ENCODE peak calls at places on chromosomes 6 and 20, in six cellular contexts. P, S, C, M, Y and Q are unnamed samples.

GRCh38 chr6:44645276-44645675 is 257.8 kb downstream of the CDC5L start:
- DNase-seq in P (no peak), S (peak; percentile 24), C (no peak), M (no peak), Y (no peak), Q (no peak)

GRCh38 chr6:42720739-42721138 is 1.7 kb downstream of the PRPH2 start:
- DNase-seq in P (no peak), S (no peak), C (no peak), M (no peak), Y (no peak), Q (no peak)

GRCh38 chr6:15244605-15245360 is 1.1 kb upstream of the JARID2 start:
- DNase-seq in P (peak; percentile 78), S (no peak), C (no peak), M (peak; percentile 89), Y (peak; percentile 80), Q (peak; percentile 93)

GRCh38 chr20:50817776-50818172 is 22.9 kb downstream of the BCAS4 start:
- DNase-seq in P (no peak), S (no peak), C (no peak), M (no peak), Y (no peak), Q (no peak)

GRCh38 chr6:82144007-82144851 is 103.3 kb downstream of the IBTK start:
- DNase-seq in P (no peak), S (no peak), C (peak; percentile 75), M (no peak), Y (no peak), Q (no peak)

GRCh38 chr6:67608099-67608749 is 1026.9 kb upstream of the ADGRB3 start:
- DNase-seq in P (no peak), S (no peak), C (no peak), M (no peak), Y (no peak), Q (no peak)

GRCh38 chr6:151276112-151276745 is 36.5 kb downstream of the AKAP12 start:
- DNase-seq in P (no peak), S (no peak), C (no peak), M (no peak), Y (no peak), Q (no peak)

GRCh38 chr6:28988536-28989415 is 16.3 kb downstream of the ZNF311 start:
- DNase-seq in P (peak; percentile 27), S (peak; percentile 70), C (peak; percentile 73), M (no peak), Y (peak; percentile 39), Q (no peak)

GRCh38 chr6:11718461-11718860 is 60.1 kb downstream of the ADTRP start:
- DNase-seq in P (no peak), S (no peak), C (no peak), M (no peak), Y (no peak), Q (no peak)

GRCh38 chr6:154471609-154472362 is 38.7 kb downstream of the CNKSR3 start:
- DNase-seq in P (no peak), S (no peak), C (no peak), M (no peak), Y (no peak), Q (no peak)

GRCh38 chr6:125759184-125759902 is 9.9 kb downstream of the HEY2 start:
- DNase-seq in P (no peak), S (peak; percentile 84), C (peak; percentile 33), M (no peak), Y (no peak), Q (no peak)

GRCh38 chr6:147905721-147906120 is 397.2 kb downstream of the SAMD5 start:
- DNase-seq in P (no peak), S (no peak), C (no peak), M (no peak), Y (no peak), Q (no peak)

GRCh38 chr20:1764136-1765033 is 106.8 kb upstream of the SIRPG start:
- DNase-seq in P (peak; percentile 76), S (peak; percentile 50), C (peak; percentile 78), M (peak; percentile 77), Y (peak; percentile 71), Q (no peak)

GRCh38 chr6:168791916-168792315 is 350.9 kb downstream of the SMOC2 start:
- DNase-seq in P (no peak), S (no peak), C (no peak), M (no peak), Y (no peak), Q (no peak)

GRCh38 chr6:8839626-8840025 is 404.3 kb upstream of the SLC35B3 start:
- DNase-seq in P (no peak), S (no peak), C (no peak), M (no peak), Y (no peak), Q (no peak)

GRCh38 chr6:101113468-101114260 is 232.5 kb upstream of the ASCC3 start:
- DNase-seq in P (no peak), S (no peak), C (no peak), M (no peak), Y (no peak), Q (no peak)

GRCh38 chr20:18252597-18253451 is 35.5 kb upstream of the ZNF133 start:
- DNase-seq in P (no peak), S (no peak), C (peak; percentile 73), M (no peak), Y (no peak), Q (no peak)

GRCh38 chr20:32227316-32227715 is 19.6 kb downstream of the POFUT1 start:
- DNase-seq in P (no peak), S (no peak), C (no peak), M (no peak), Y (peak; percentile 42), Q (no peak)

GRCh38 chr6:111854683-111855082 is 18.6 kb downstream of the FYN start:
- DNase-seq in P (no peak), S (no peak), C (no peak), M (no peak), Y (no peak), Q (no peak)

GRCh38 chr20:4167261-4168004 is 152.1 kb upstream of the RNF24 start:
- DNase-seq in P (no peak), S (no peak), C (no peak), M (no peak), Y (no peak), Q (no peak)

GRCh38 chr6:109455502-109456282 is at the start of gene MICAL1:
- DNase-seq in P (peak; percentile 87), S (peak; percentile 87), C (no peak), M (peak; percentile 68), Y (peak; percentile 82), Q (no peak)

GRCh38 chr6:109457596-109457996 is 2.0 kb upstream of the MICAL1 start:
- DNase-seq in P (no peak), S (no peak), C (no peak), M (no peak), Y (no peak), Q (no peak)

GRCh38 chr6:109455161-109455501 is 441 bp downstream of the MICAL1 start:
- DNase-seq in P (no peak), S (no peak), C (no peak), M (no peak), Y (no peak), Q (no peak)

GRCh38 chr6:109456283-109456583 is 661 bp upstream of the MICAL1 start:
- DNase-seq in P (no peak), S (no peak), C (no peak), M (no peak), Y (peak; percentile 44), Q (no peak)

DNA sequence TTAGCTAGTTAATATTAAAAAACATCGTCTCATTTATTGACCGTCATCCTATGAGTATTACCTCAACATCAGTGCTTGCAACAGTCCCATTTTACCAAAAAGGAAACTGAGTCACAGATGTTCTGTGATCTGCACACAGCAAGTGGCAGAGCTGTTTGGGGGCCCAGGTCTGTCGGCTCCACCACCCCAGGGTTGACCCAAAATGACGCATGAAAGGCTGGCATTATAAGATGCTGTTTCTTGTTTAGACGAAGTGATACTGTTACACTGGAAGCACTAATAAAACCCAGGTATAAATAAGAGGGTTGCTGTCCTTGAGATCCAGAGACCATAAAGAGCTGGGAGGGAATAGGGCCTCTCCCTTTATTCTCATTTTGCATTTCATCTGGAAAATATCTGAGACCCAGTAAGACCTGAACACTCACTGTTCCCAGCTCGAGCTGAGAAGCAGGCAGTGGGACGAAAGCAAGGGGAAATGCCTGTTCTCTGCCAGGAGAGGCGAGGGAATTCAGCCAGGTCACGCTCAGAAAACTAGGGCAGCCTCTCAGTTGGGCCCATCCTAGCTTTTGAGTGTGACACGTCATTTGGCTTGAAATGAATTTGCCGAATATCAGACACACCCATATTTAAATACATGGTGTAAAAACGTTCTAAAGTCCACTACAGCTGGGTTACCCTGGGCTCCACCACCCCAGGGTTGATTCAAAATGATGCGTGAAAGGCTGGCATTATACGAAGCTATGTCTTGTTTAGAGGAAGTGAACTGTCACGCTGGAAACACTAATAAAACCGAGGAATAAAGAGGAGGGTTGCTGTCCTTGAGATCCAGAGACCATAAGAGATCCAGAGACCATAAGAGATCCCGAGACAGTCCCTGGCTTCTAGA is 1.4 kb upstream of the MICAL1 start:
- DNase-seq in P (no peak), S (no peak), C (no peak), M (no peak), Y (peak; percentile 78), Q (no peak)
- H3K4me3 ChIP-seq in P (peak overlapping the region; percentile 69), S (no peak overlapping the region), C (peak overlapping the region; percentile 82), M (no peak overlapping the region), Y (peak overlapping the region; percentile 65), Q (peak overlapping the region; percentile 82)

GRCh38 chr20:49259284-49259683 is 18.6 kb downstream of the ZNFX1 start:
- DNase-seq in P (no peak), S (no peak), C (no peak), M (no peak), Y (no peak), Q (no peak)
- H3K36me3 ChIP-seq in P (no peaks in the 10 kb centered on the region), S (peaks cover 80% of the 10 kb centered on the region), C (peaks cover 61% of the 10 kb centered on the region), M (no peaks in the 10 kb centered on the region), Y (peaks cover 100% of the 10 kb centered on the region), Q (peaks cover 99% of the 10 kb centered on the region)

GRCh38 chr20:43770342-43770741 is 43.5 kb upstream of the GTSF1L start:
- DNase-seq in P (no peak), S (no peak), C (no peak), M (no peak), Y (no peak), Q (no peak)

GRCh38 chr20:43774754-43775153 is 48.0 kb upstream of the GTSF1L start:
- DNase-seq in P (no peak), S (no peak), C (no peak), M (no peak), Y (no peak), Q (no peak)

GRCh38 chr20:43766917-43767316 is 40.1 kb upstream of the GTSF1L start:
- DNase-seq in P (no peak), S (no peak), C (no peak), M (no peak), Y (no peak), Q (no peak)

GRCh38 chr20:43767686-43768474 is 41.1 kb upstream of the GTSF1L start:
- DNase-seq in P (no peak), S (no peak), C (no peak), M (no peak), Y (no peak), Q (no peak)

GRCh38 chr20:43771791-43772190 is 45.0 kb upstream of the GTSF1L start:
- DNase-seq in P (no peak), S (no peak), C (no peak), M (no peak), Y (no peak), Q (no peak)
- TF ChIP-seq POLR2A in P (no peak), S (no peak), C (no peak), M (no peak), Y (no peak), Q (no peak)

DNA sequence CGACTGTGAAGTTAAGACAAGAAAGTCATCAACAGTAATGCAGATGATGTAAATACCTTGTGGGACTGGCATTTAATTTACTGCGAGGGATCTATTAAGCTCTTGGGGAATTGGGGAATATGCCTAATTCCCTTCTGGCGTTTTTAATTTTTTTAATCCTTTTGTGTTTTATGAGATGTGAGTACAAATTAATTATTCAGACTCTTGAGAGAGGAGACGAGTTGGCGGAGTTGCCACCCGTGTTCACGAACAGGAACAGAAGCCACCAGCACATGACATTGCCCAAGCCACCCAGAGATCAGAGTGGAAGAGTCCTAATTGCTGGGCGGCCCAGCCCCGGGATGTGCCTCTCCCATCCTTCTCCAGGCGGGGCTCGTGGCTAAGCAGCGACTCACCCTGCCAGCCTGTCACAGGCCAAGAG is 518 bp upstream of the CRYBG1 start:
- DNase-seq in P (no peak), S (no peak), C (no peak), M (no peak), Y (no peak), Q (no peak)
- H3K4me3 ChIP-seq in P (no peak overlapping the region), S (no peak overlapping the region), C (peak overlapping the region; percentile 88), M (peak overlapping the region; percentile 37), Y (peak overlapping the region; percentile 56), Q (peak overlapping the region; percentile 61)